ENCODE peak calls at places on chromosomes 3 and 15, in six cellular contexts. M is CD4-positive, alpha-beta T cell; N is stomach; I is GM12878; A is ascending aorta; B is A549. O is an unnamed sample.

GRCh38 chr3:23389089-23389488 is 186.0 kb downstream of the UBE2E2 start:
- DNase-seq in A (no peak), I (no peak), M (no peak), N (no peak), B (peak; percentile 16), O (peak; percentile 31)

GRCh38 chr3:182829761-182830405 is 36.6 kb downstream of the ATP11B start:
- DNase-seq in M (no peak), I (no peak), A (no peak), N (no peak), B (no peak), O (no peak)

GRCh38 chr3:129313983-129314756 is 35.5 kb downstream of the HMCES start:
- DNase-seq in B (peak; percentile 30), I (no peak), N (no peak), M (no peak), A (no peak), O (no peak)

GRCh38 chr15:75532413-75533250 is 46.5 kb downstream of the PTPN9 start:
- DNase-seq in I (no peak), N (peak; percentile 63), M (no peak), B (peak; percentile 84), A (peak; percentile 13), O (peak; percentile 59)

GRCh38 chr3:104437131-104437750 is 929.5 kb upstream of the ALCAM start:
- DNase-seq in N (no peak), A (no peak), I (no peak), B (peak; percentile 55), M (no peak), O (no peak)

GRCh38 chr3:127761101-127761802 is 61.1 kb downstream of the MGLL start:
- DNase-seq in N (no peak), A (no peak), I (no peak), B (no peak), M (no peak), O (peak; percentile 37)

GRCh38 chr3:107284570-107284969 is 92.7 kb upstream of the CCDC54 start:
- DNase-seq in A (no peak), M (no peak), B (no peak), I (no peak), N (no peak), O (no peak)

GRCh38 chr3:129378949-129379348 is 49.5 kb downstream of the EFCAB12 start:
- DNase-seq in A (no peak), M (no peak), B (no peak), I (no peak), N (no peak), O (no peak)

GRCh38 chr15:100111103-100112060 is 230.4 kb downstream of the ADAMTS17 start:
- DNase-seq in N (peak; percentile 28), I (no peak), A (peak; percentile 79), B (peak; percentile 30), M (no peak), O (peak; percentile 19)

GRCh38 chr3:52343946-52344600 is 28.0 kb downstream of the DNAH1 start:
- DNase-seq in I (no peak), B (no peak), N (no peak), A (no peak), M (no peak), O (no peak)

GRCh38 chr3:160003520-160004128 is 15.0 kb downstream of the IL12A start:
- DNase-seq in I (no peak), M (no peak), N (peak; percentile 38), A (no peak), B (peak; percentile 69), O (no peak)

GRCh38 chr15:68213991-68214837 is 9.1 kb upstream of the CALML4 start:
- DNase-seq in B (no peak), N (no peak), A (no peak), I (no peak), M (no peak), O (no peak)

GRCh38 chr3:130711885-130712284 is 34.7 kb downstream of the PIK3R4 start:
- DNase-seq in I (no peak), B (no peak), A (no peak), M (no peak), N (no peak), O (no peak)

GRCh38 chr15:39960411-39960810 is 26.5 kb downstream of the EIF2AK4 start:
- DNase-seq in M (no peak), B (no peak), N (no peak), A (no peak), I (no peak), O (no peak)

GRCh38 chr3:155321418-155321817 is 27.9 kb upstream of the STRIT1 start:
- DNase-seq in M (no peak), B (no peak), I (no peak), A (no peak), N (no peak), O (no peak)

GRCh38 chr3:110166791-110167190 is 829.4 kb upstream of the DPPA4 start:
- DNase-seq in A (no peak), M (no peak), B (no peak), I (no peak), N (no peak), O (no peak)

GRCh38 chr3:123816673-123817207 is 67.4 kb downstream of the MYLK start:
- DNase-seq in M (no peak), I (no peak), B (no peak), A (no peak), N (no peak), O (no peak)

GRCh38 chr15:75200765-75201608 is 695 bp upstream of the C15orf39 start:
- DNase-seq in M (no peak), I (no peak), N (peak; percentile 73), A (no peak), B (no peak), O (peak; percentile 91)

GRCh38 chr3:193734737-193735366 is 141.8 kb downstream of the OPA1 start:
- DNase-seq in I (no peak), M (no peak), B (no peak), N (no peak), A (no peak), O (no peak)

GRCh38 chr3:84958495-84959469 is at the start of gene CADM2:
- DNase-seq in A (peak; percentile 44), B (peak; percentile 87), I (no peak), N (peak; percentile 88), M (peak; percentile 53), O (peak; percentile 91)
- TF ChIP-seq CTCF in A (peak; percentile 16), B (no peak), I (peak; percentile 5), N (no peak), M (no peak), O (no peak)

DNA sequence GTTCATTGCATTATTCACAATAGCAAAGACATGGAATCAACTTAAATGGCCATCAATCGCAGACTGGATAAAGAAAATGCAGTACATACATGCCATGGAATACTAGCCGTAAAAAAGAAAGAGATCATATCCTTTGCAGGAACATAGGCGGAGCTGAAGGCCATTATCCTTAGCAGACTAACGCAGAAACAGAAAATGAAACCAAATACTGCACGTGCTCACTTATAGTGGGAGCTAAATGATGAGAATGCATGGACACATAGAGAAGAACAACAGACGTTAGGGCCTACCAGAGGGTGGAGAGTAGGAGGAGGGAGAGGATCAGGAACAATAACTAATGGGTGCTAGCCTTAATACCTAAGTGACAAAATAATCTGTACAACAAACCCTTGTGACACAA is 57.9 kb downstream of the RASA2 start:
- DNase-seq in A (no peak), B (no peak), N (no peak), M (no peak), I (no peak), O (peak; percentile 56)
- H3K9me3 ChIP-seq in A (no peaks in the 10 kb centered on the region), B (peaks cover 19% of the 10 kb centered on the region), N (peaks cover 10% of the 10 kb centered on the region), M (peaks cover 17% of the 10 kb centered on the region), I (peaks cover 2% of the 10 kb centered on the region), O (peaks cover 6% of the 10 kb centered on the region)

GRCh38 chr3:9930804-9931418 is 2.7 kb upstream of the CRELD1 start:
- DNase-seq in I (no peak), M (no peak), B (no peak), A (no peak), N (no peak), O (no peak)
- TF ChIP-seq CTCF in I (peak; percentile 42), M (no peak), B (no peak), A (no peak), N (no peak), O (no peak)

GRCh38 chr3:39302178-39302577 is 22.3 kb upstream of the CX3CR1 start:
- DNase-seq in A (no peak), N (no peak), I (no peak), M (no peak), B (no peak), O (no peak)
- H3K9me3 ChIP-seq in A (no peaks in the 10 kb centered on the region), N (peaks cover 59% of the 10 kb centered on the region), I (peaks cover 15% of the 10 kb centered on the region), M (peaks cover 27% of the 10 kb centered on the region), B (peaks cover 42% of the 10 kb centered on the region), O (peaks cover 19% of the 10 kb centered on the region)

GRCh38 chr15:78315686-78316085 is 16.3 kb upstream of the SKIC8 start:
- DNase-seq in B (peak; percentile 59), M (no peak), I (no peak), A (no peak), N (no peak), O (peak; percentile 69)

GRCh38 chr15:78319588-78319987 is 20.2 kb upstream of the SKIC8 start:
- DNase-seq in B (no peak), A (no peak), N (no peak), I (no peak), M (no peak), O (no peak)

GRCh38 chr15:78316211-78317077 is 17.0 kb upstream of the SKIC8 start:
- DNase-seq in B (no peak), M (no peak), I (no peak), N (peak; percentile 61), A (no peak), O (peak; percentile 93)

GRCh38 chr15:78320173-78320572 is 20.0 kb upstream of the CRABP1 start:
- DNase-seq in A (no peak), N (no peak), B (no peak), M (no peak), I (no peak), O (no peak)

GRCh38 chr15:78317145-78317836 is 17.9 kb upstream of the SKIC8 start:
- DNase-seq in N (peak; percentile 33), M (no peak), I (no peak), A (no peak), B (peak; percentile 58), O (peak; percentile 63)
- TF ChIP-seq CTCF in N (no peak), M (no peak), I (peak; percentile 8), A (no peak), B (peak; percentile 17), O (no peak)

DNA sequence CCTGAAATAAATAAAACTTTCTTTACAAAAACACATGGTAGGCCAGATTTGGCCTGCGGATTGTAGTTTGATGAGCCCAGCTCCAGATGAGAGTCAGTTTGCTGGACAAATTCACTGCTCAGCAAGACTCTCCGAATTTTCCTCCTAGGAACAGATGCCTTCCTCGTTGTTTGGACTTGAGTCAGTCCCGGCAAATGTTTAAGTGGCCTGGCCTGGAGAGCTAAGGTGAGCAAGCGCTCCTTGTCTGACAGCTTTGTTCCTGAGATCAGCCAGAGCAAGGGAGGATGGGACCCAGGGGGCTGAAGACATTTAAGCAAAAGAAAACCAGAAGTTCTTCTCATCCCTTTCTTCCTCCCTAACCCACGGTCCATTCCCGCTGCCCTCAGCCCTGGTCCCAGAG is 40.2 kb downstream of the POLR2M start:
- DNase-seq in A (no peak), M (no peak), N (no peak), I (no peak), B (no peak), O (no peak)
- H3K9me3 ChIP-seq in A (no peaks in the 10 kb centered on the region), M (no peaks in the 10 kb centered on the region), N (no peaks in the 10 kb centered on the region), I (no peaks in the 10 kb centered on the region), B (no peaks in the 10 kb centered on the region), O (no peaks in the 10 kb centered on the region)